ENCODE peak calls at places on chromosomes 6 and 20, in seven cellular contexts. H is AG04450; J is omental fat pad; O is fibroblast of mammary gland; A is H54; X is activated CD4-positive, CD25-positive, alpha-beta regulatory T cell treated with anti-CD3 and anti-CD28 coated beads, Interleukin-2, amount 50 U/mL, for 16 hours; R is CD8-positive, alpha-beta T cell. L is an unnamed sample.

GRCh38 chr20:46642944-46643343 is 8.3 kb downstream of the SLC13A3 start:
- DNase-seq in H (no peak), J (no peak), O (no peak), A (no peak), X (no peak), R (no peak), L (no peak)

GRCh38 chr20:61419010-61419409 is 166.9 kb downstream of the CDH4 start:
- DNase-seq in H (no peak), J (no peak), O (no peak), A (no peak), X (no peak), R (no peak), L (no peak)

GRCh38 chr6:139378882-139379341 is 4.5 kb upstream of the CITED2 start:
- DNase-seq in H (no peak), J (no peak), O (peak), A (no peak), X (no peak), R (no peak), L (no peak)

GRCh38 chr20:39103305-39103704 is 141.2 kb downstream of the DHX35 start:
- DNase-seq in H (no peak), J (no peak), O (no peak), A (no peak), X (no peak), R (no peak), L (no peak)

GRCh38 chr20:62795023-62795761 is 1.1 kb upstream of the MRGBP start:
- DNase-seq in H (no peak), J (no peak), O (peak), A (peak), X (peak), R (peak), L (peak)

GRCh38 chr6:138535728-138536454 is 36.6 kb upstream of the NHSL1 start:
- DNase-seq in H (no peak), J (no peak), O (no peak), A (no peak), X (no peak), R (no peak), L (no peak)

GRCh38 chr20:1438361-1438760 is 28.3 kb downstream of the NSFL1C start:
- DNase-seq in H (no peak), J (no peak), O (no peak), A (no peak), X (no peak), R (no peak), L (no peak)

GRCh38 chr20:36035720-36036119 is 67.3 kb downstream of the CNBD2 start:
- DNase-seq in H (no peak), J (no peak), O (peak), A (peak), X (no peak), R (no peak), L (no peak)

GRCh38 chr6:108242259-108242658 is 18.6 kb downstream of the SNX3 start:
- DNase-seq in H (no peak), J (no peak), O (no peak), A (no peak), X (no peak), R (no peak), L (no peak)

GRCh38 chr6:143205983-143206382 is 145.3 kb downstream of the AIG1 start:
- DNase-seq in H (no peak), J (no peak), O (peak), A (no peak), X (no peak), R (no peak), L (no peak)

GRCh38 chr20:18058661-18059467 is 1.1 kb upstream of the OVOL2 start:
- DNase-seq in H (no peak), J (no peak), O (no peak), A (no peak), X (no peak), R (no peak), L (peak)

GRCh38 chr6:72650081-72650745 is 28.3 kb downstream of the KCNQ5 start:
- DNase-seq in H (no peak), J (no peak), O (peak), A (no peak), X (no peak), R (no peak), L (no peak)

GRCh38 chr6:21678990-21679389 is 85.4 kb downstream of the SOX4 start:
- DNase-seq in H (peak), J (no peak), O (peak), A (peak), X (no peak), R (no peak), L (no peak)